ENCODE peak calls at places on chromosomes 3 and 15, in five cellular contexts. G is spleen, N is HL-60, A is tibial artery, C is Peyer's patch. W is an unnamed sample.

GRCh38 chr3:127056281-127056680 is 73.4 kb downstream of the PLXNA1 start:
- DNase-seq in G (peak), N (no peak), A (no peak), C (no peak), W (no peak)

GRCh38 chr3:58646503-58646902 is 20.1 kb downstream of the FAM3D start:
- DNase-seq in G (no peak), N (no peak), A (no peak), C (no peak), W (no peak)

GRCh38 chr15:33865416-33865815 is 102.9 kb upstream of the CHRM5 start:
- DNase-seq in G (no peak), N (no peak), A (no peak), C (no peak), W (no peak)

GRCh38 chr3:184748219-184749135 is 36.6 kb upstream of the MAGEF1 start:
- DNase-seq in G (peak), N (no peak), A (peak), C (no peak), W (no peak)

GRCh38 chr3:189593581-189593980 is 37.6 kb upstream of the TP63 start:
- DNase-seq in G (no peak), N (no peak), A (no peak), C (no peak), W (no peak)

GRCh38 chr3:21292971-21293370 is 458.0 kb downstream of the ZNF385D start:
- DNase-seq in G (no peak), N (no peak), A (no peak), C (no peak), W (no peak)

GRCh38 chr3:184354121-184354728 is 7.2 kb downstream of the CLCN2 start:
- DNase-seq in G (no peak), N (peak), A (no peak), C (peak), W (no peak)

GRCh38 chr3:194985031-194985578 is 285.9 kb downstream of the XXYLT1 start:
- DNase-seq in G (peak), N (peak), A (peak), C (peak), W (no peak)

GRCh38 chr3:174951023-174951422 is 91.9 kb downstream of the NAALADL2 start:
- DNase-seq in G (no peak), N (no peak), A (no peak), C (no peak), W (no peak)

GRCh38 chr3:57729339-57730039 is 26.6 kb upstream of the SLMAP start:
- DNase-seq in G (no peak), N (peak), A (no peak), C (no peak), W (no peak)

GRCh38 chr3:57164606-57165573 is at the start of gene IL17RD:
- DNase-seq in G (peak), N (no peak), A (peak), C (peak), W (no peak)

GRCh38 chr15:62739507-62739906 is 303.0 kb upstream of the TPM1 start:
- DNase-seq in G (no peak), N (no peak), A (no peak), C (no peak), W (peak)

GRCh38 chr3:173191611-173192010 is 50.6 kb upstream of the SPATA16 start:
- DNase-seq in G (no peak), N (no peak), A (no peak), C (no peak), W (no peak)

GRCh38 chr3:37086918-37087317 is 87.5 kb downstream of the LRRFIP2 start:
- DNase-seq in G (no peak), N (no peak), A (no peak), C (no peak), W (no peak)

GRCh38 chr3:32256206-32256605 is 17.7 kb downstream of the CMTM8 start:
- DNase-seq in G (no peak), N (no peak), A (no peak), C (no peak), W (no peak)

GRCh38 chr15:61764141-61764540 is 296.1 kb downstream of the VPS13C start:
- DNase-seq in G (no peak), N (no peak), A (no peak), C (no peak), W (no peak)

GRCh38 chr3:43709022-43709421 is 18.3 kb downstream of the ABHD5 start:
- DNase-seq in G (no peak), N (peak), A (no peak), C (no peak), W (peak)

GRCh38 chr3:42745776-42746454 is 27.1 kb downstream of the CCDC13 start:
- DNase-seq in G (no peak), N (no peak), A (no peak), C (no peak), W (no peak)

GRCh38 chr3:100158877-100159563 is 44.7 kb upstream of the FILIP1L start:
- DNase-seq in G (no peak), N (no peak), A (no peak), C (no peak), W (no peak)

GRCh38 chr3:128226794-128227399 is 73.6 kb downstream of the EEFSEC start:
- DNase-seq in G (no peak), N (peak), A (no peak), C (no peak), W (no peak)

GRCh38 chr15:58224068-58224467 is 85.9 kb downstream of the AQP9 start:
- DNase-seq in G (peak), N (no peak), A (no peak), C (no peak), W (no peak)

GRCh38 chr15:58724471-58724870 is 25.0 kb downstream of the ADAM10 start:
- DNase-seq in G (no peak), N (peak), A (no peak), C (no peak), W (no peak)

GRCh38 chr3:57755368-57756021 is 614 bp upstream of the SLMAP start:
- DNase-seq in G (peak), N (peak), A (peak), C (peak), W (no peak)

GRCh38 chr3:99776516-99777209 is 41.0 kb upstream of the CMSS1 start:
- DNase-seq in G (no peak), N (no peak), A (no peak), C (no peak), W (no peak)

GRCh38 chr3:143973352-143974021 is 1.9 kb downstream of the DIPK2A start:
- DNase-seq in G (no peak), N (no peak), A (peak), C (no peak), W (no peak)

GRCh38 chr3:116340680-116341216 is 104.5 kb downstream of the LSAMP start:
- DNase-seq in G (no peak), N (no peak), A (no peak), C (no peak), W (no peak)

GRCh38 chr3:140242818-140243276 is 307.9 kb downstream of the CLSTN2 start:
- DNase-seq in G (no peak), N (no peak), A (no peak), C (no peak), W (no peak)

GRCh38 chr3:133574260-133574881 is 885 bp downstream of the CDV3 start:
- DNase-seq in G (peak), N (peak), A (peak), C (peak), W (no peak)

GRCh38 chr3:148642214-148642613 is 55.5 kb upstream of the AGTR1 start:
- DNase-seq in G (no peak), N (no peak), A (no peak), C (no peak), W (no peak)

DNA sequence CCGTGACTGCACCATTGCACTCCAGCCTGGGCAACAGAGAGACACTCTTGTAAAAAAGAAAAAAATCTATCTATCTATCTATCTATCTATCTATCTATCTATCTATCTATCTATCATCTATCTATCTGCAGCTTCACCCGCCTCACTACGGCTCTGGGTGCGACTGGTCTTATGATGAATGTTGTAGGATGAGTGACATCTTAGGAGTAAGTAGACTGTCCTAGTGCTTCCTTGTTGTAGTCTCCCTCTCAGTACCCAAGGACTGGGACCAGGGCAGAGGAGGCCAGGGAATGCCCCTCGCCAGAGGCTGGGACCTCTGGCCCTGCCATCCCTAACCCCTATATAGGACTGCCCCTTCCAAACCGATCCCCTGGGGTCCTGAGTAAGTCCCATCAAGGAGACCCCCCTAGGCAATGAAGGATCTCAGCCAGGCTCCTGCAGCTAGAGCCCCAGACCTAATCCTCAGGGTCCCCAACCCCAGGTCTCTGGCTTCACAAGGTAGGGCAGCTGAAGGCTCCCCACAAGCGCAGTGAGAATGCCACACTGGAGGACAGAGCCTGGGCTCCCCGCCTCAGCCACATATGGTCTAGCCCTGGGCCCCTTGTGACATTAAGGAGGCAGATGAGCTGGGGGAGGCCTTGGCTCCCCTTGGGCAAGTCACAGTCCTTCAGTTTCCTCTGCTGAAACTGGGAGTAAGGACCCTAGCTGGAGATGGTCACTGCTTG is 880 bp upstream of the SEC13 start:
- DNase-seq in G (peak), N (no peak), A (no peak), C (no peak), W (no peak)
- H3K4me3 ChIP-seq in G (peak), N (no peak), A (peak), C (no peak), W (no peak)

GRCh38 chr3:113297281-113297680 is 85.9 kb downstream of the BOC start:
- DNase-seq in G (no peak), N (no peak), A (no peak), C (no peak), W (no peak)

GRCh38 chr3:113304102-113304501 is 92.7 kb downstream of the BOC start:
- DNase-seq in G (no peak), N (no peak), A (no peak), C (no peak), W (no peak)

GRCh38 chr3:113304856-113305540 is 93.6 kb downstream of the BOC start:
- DNase-seq in G (no peak), N (no peak), A (no peak), C (no peak), W (no peak)

GRCh38 chr3:113297741-113298320 is 86.5 kb downstream of the BOC start:
- DNase-seq in G (no peak), N (no peak), A (no peak), C (no peak), W (no peak)

DNA sequence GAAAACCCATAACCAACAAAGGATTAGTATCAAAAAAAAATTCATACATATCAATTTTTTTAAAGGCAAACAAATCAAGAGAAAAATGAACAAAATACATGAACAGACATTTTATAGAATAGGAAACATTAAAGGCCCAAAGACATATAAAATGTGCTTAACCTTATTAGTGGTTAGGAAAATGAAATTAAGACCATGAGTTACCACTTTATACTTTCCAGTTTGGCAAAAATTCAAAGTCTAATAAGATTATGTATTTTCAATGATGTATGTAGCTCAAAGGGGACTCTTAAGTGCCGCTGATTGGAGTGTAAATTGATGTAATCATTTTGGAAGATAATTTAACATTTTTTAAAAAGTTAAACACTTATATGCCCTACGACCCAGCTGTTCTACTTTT is 89.2 kb downstream of the BOC start:
- DNase-seq in G (no peak), N (no peak), A (no peak), C (no peak), W (no peak)
- H3K4me3 ChIP-seq in G (no peak), N (no peak), A (no peak), C (no peak), W (no peak)

GRCh38 chr3:69385033-69385722 is 710 bp downstream of the FRMD4B start:
- DNase-seq in G (no peak), N (no peak), A (no peak), C (no peak), W (no peak)
- H3K4me3 ChIP-seq in G (peak), N (no peak), A (peak), C (peak), W (peak)

GRCh38 chr15:100350434-100351226 is 8.9 kb upstream of the ADAMTS17 start:
- DNase-seq in G (no peak), N (peak), A (peak), C (peak), W (no peak)

GRCh38 chr15:100346866-100347512 is 5.2 kb upstream of the ADAMTS17 start:
- DNase-seq in G (no peak), N (no peak), A (no peak), C (no peak), W (no peak)

GRCh38 chr15:100348578-100348977 is 6.8 kb upstream of the ADAMTS17 start:
- DNase-seq in G (no peak), N (no peak), A (no peak), C (no peak), W (no peak)

GRCh38 chr15:100349696-100350433 is 8.1 kb upstream of the ADAMTS17 start:
- DNase-seq in G (peak), N (peak), A (peak), C (peak), W (peak)

DNA sequence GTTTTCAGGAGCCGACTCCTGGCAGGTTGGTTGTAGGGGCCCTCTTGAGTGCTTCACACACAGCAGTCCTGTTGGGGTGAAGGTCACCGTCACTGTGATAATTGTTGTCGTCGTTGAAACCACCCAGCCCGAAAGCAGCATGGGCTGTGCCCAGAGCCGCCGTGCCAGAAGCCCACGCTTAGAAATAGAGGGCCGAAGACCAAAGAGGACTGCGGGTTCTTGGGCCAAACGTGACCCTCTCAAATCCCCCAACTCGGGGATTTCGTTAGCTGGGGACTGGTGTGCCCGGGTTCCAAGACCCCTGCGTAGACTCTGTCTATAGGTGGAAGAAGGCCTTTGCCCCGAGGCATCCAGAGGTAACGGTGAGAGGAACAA is 7.5 kb upstream of the ADAMTS17 start:
- DNase-seq in G (no peak), N (no peak), A (no peak), C (no peak), W (no peak)
- H3K4me3 ChIP-seq in G (peak), N (peak), A (peak), C (peak), W (peak)

W was measured in BJ.